ENCODE peak calls at places on chromosome X, in five cellular contexts. Y is IMR-90; L is CD4-positive, alpha-beta T cell; B is choroid plexus epithelial cell; V is sigmoid colon. S is an unnamed sample.
A peak's percentile ranks its signal among the peaks of the same experiment; 100 is the strongest.

GRCh38 chrX:138484451-138484850 is 227.1 kb downstream of the FGF13 start:
- DNase-seq in V (no peak), Y (no peak), L (no peak), B (no peak), S (no peak)

GRCh38 chrX:74234829-74235228 is 69.2 kb upstream of the ZCCHC13 start:
- DNase-seq in V (no peak), Y (no peak), B (peak; percentile 31), L (no peak), S (no peak)

GRCh38 chrX:9770319-9770718 is 4.7 kb upstream of the GPR143 start:
- DNase-seq in B (no peak), V (no peak), Y (peak; percentile 8), L (no peak), S (no peak)

GRCh38 chrX:49053223-49054072 is 5.4 kb upstream of the CCDC120 start:
- DNase-seq in V (peak; percentile 79), L (peak; percentile 45), Y (peak; percentile 43), B (peak; percentile 55), S (no peak)

GRCh38 chrX:125378205-125378604 is 58.5 kb downstream of the TEX13C start:
- DNase-seq in Y (no peak), V (no peak), B (no peak), L (no peak), S (no peak)

GRCh38 chrX:639151-639550 is 8.6 kb downstream of the SHOX start:
- DNase-seq in B (no peak), V (no peak), L (no peak), Y (no peak), S (peak; percentile 57)

GRCh38 chrX:114800719-114801118 is 216.7 kb downstream of the IL13RA2 start:
- DNase-seq in Y (peak; percentile 12), V (no peak), L (no peak), B (peak; percentile 78), S (no peak)

GRCh38 chrX:53684415-53685192 is 1.9 kb downstream of the HUWE1 start:
- DNase-seq in Y (no peak), V (no peak), B (no peak), L (no peak), S (no peak)

GRCh38 chrX:74248889-74249288 is 55.1 kb upstream of the ZCCHC13 start:
- DNase-seq in B (peak; percentile 37), V (no peak), Y (no peak), L (no peak), S (no peak)

GRCh38 chrX:49858341-49858740 is 20.9 kb upstream of the USP27X start:
- DNase-seq in B (no peak), V (no peak), Y (no peak), L (no peak), S (no peak)

GRCh38 chrX:71492086-71493065 is 40.5 kb upstream of the OGT start:
- DNase-seq in B (no peak), V (peak; percentile 77), Y (peak; percentile 26), L (peak; percentile 17), S (peak; percentile 83)

GRCh38 chrX:153400146-153401132 is 711 bp downstream of the PNMA6E start:
- DNase-seq in V (no peak), Y (no peak), B (peak; percentile 29), L (peak; percentile 26), S (no peak)

GRCh38 chrX:105331244-105331643 is 110.8 kb upstream of the TEX13A start:
- DNase-seq in Y (peak; percentile 52), V (no peak), B (peak; percentile 79), L (no peak), S (no peak)

DNA sequence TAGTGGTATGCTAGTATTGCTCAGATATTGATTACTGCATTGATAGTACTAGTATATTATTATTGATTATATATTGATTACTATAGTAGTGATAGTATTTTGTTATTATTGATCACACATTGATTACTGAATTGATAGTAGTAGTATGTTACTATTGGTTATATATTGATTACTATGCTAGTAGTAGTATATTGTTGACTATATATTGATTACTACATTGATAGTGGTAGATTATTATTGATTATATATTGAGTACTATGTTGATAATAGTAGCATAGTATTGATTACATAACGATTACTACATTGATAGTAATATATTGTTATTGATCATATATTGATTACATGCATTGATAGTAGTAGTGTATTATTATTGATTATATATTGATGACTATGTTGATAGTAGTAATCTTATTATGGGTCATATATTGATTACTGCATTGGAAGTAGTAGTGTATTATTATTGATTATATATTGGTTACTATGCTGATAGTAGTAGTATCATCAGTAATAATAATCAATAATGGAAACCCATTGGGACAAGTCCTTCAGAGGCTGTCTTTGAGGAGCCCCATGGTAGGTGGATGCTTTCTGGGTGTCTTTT is 30.6 kb downstream of the GYG2 start:
- DNase-seq in Y (no peak), V (no peak), L (no peak), B (no peak), S (no peak)
- TF ChIP-seq CTCF in Y (no peak), V (no peak), L (no peak), B (no peak), S (no peak)

GRCh38 chrX:43176686-43177085 is 398.7 kb upstream of the PPP1R2C start:
- DNase-seq in L (no peak), B (no peak), Y (no peak), V (no peak), S (no peak)
- TF ChIP-seq CTCF in L (no peak), B (no peak), Y (no peak), V (no peak), S (no peak)

GRCh38 chrX:8194216-8194615 is 23.1 kb upstream of the VCX2 start:
- DNase-seq in Y (no peak), B (no peak), V (no peak), L (no peak), S (no peak)
- TF ChIP-seq CTCF in Y (no peak), B (no peak), V (no peak), L (no peak), S (no peak)

DNA sequence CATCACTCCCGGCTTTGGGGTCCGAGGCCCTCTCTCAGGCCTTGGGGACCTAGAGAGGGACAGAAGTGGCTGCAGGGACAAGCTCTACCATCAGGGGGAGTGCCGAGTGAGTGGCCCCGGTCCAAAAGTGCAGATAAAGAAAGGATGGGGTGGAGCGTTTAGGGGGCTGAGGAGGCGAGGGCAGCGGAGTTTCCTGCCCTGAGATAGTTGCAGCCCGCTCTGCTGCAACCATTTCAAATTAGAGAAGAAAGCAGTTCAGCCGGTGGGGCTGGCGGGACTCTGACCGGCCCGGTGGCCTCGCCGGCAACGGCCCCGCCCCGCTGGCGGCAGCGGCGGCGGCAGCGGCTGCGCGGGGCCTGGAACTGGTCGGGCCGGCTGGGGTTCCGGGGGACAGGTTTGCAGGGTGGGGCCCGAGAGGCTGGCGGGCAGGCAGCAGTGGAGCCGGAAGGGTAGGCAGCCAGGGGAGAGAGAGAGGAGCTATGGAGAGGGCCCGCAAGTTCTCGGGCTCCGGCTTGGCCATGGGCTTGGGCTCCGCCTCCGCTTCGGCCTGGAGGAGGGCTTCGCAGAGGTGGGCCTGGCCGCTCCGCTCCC is 7.6 kb downstream of the DLG3 start:
- DNase-seq in V (peak; percentile 79), Y (peak; percentile 17), L (no peak), B (peak; percentile 30), S (no peak)
- TF ChIP-seq CTCF in V (peak; percentile 62), Y (peak; percentile 56), L (peak; percentile 44), B (peak; percentile 74), S (peak; percentile 69)

DNA sequence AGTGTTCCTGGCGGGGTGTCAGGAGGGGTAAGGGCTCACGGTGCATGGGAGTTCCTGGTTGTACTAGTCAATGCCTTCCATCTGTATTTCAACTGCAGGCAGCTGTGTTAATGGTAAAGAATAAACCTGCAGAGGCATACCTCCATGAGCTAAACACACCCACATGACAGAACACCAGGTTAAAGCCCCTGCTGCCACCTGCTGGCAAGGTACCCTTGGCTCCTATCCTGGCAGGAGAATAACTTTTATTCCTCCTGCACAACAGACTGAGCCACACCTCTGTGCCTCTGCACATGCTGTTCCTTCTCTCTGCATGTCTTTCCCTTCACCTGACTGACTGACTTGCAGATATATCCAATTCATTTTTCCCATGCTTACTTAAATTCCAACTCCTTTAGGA is 11.1 kb downstream of the ITIH6 start:
- DNase-seq in Y (no peak), B (no peak), L (peak; percentile 8), V (no peak), S (no peak)
- TF ChIP-seq CTCF in Y (no peak), B (peak; percentile 27), L (peak; percentile 38), V (no peak), S (peak; percentile 12)

GRCh38 chrX:18793601-18794089 is 86.2 kb downstream of the PPEF1 start:
- DNase-seq in Y (no peak), V (no peak), B (peak; percentile 1), L (no peak), S (no peak)
- TF ChIP-seq CTCF in Y (no peak), V (no peak), B (no peak), L (no peak), S (no peak)

DNA sequence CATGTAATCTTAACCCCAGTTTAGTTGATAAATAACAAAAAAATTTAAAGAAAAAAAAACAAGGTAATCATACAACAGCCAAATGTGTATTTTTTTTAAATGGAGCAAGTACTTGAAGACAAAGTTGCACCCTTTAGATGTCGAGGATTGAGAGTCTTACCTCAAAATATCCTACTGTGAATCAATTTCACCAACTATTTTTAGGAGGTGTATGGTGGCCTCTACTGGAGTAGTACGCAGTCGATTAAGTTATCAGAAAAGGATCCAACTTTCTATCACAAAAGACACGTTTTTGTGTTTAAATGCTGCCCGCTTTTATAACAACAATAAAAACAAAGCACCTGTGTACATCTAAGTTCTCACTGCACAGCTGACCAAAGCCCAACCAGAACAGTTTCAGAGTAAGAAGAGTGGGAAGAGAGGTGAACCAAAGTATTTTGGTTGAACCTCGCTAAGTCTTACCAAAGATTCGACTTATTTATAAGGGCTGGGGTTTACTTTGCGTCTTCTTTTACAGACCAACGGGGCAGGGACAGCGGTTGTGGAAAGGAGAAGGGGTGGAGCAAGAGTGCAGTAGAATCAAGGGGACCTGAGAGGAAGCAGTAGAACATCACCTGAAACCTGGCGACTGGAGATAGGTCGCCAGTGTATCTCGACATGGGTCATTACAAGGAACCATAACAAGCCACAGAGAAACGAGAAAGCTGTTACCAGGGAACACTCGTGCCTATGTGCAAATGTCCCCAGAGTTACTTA is 1.2 kb downstream of the RPS6KA6 start:
- DNase-seq in V (no peak), L (no peak), Y (peak; percentile 5), B (peak; percentile 0), S (no peak)
- TF ChIP-seq CTCF in V (no peak), L (no peak), Y (peak; percentile 17), B (no peak), S (no peak)

GRCh38 chrX:119728487-119728886 is 29.9 kb upstream of the SOWAHD start:
- DNase-seq in L (no peak), B (no peak), V (no peak), Y (no peak), S (no peak)
- TF ChIP-seq CTCF in L (no peak), B (peak; percentile 24), V (no peak), Y (no peak), S (peak; percentile 16)